ENCODE peak calls at places on chromosomes 4 and X, in seven cellular contexts. R is bronchial epithelial cell; K is mesenchymal stem cell; J is AG20443; Q is fibroblast of lung; U is CD8-positive, alpha-beta memory T cell; H is colonic mucosa. O is an unnamed sample.

GRCh38 chr4:138927065-138927464 is 88.5 kb upstream of the NOCT start:
- DNase-seq in R (no peak), K (no peak), J (no peak), Q (peak), U (no peak), H (no peak), O (no peak)

GRCh38 chr4:4249876-4250275 is 1.9 kb upstream of the TMEM128 start:
- DNase-seq in R (no peak), K (no peak), J (no peak), Q (no peak), U (no peak), H (no peak), O (no peak)

GRCh38 chr4:141957416-141957815 is 321.0 kb downstream of the IL15 start:
- DNase-seq in R (no peak), K (no peak), J (no peak), Q (peak), U (no peak), H (no peak), O (no peak)

GRCh38 chr4:139606600-139607301 is 50.7 kb upstream of the SETD7 start:
- DNase-seq in R (peak), K (peak), J (peak), Q (peak), U (no peak), H (no peak), O (no peak)

GRCh38 chrX:151621422-151621821 is 57.9 kb downstream of the PASD1 start:
- DNase-seq in R (no peak), K (no peak), J (no peak), Q (no peak), U (no peak), H (no peak), O (no peak)

GRCh38 chr4:87985097-87985886 is 9.8 kb downstream of the SPP1 start:
- DNase-seq in R (peak), K (peak), J (peak), Q (peak), U (peak), H (peak), O (peak)

GRCh38 chr4:95838192-95838591 is 1.7 kb upstream of the PDHA2 start:
- DNase-seq in R (no peak), K (no peak), J (no peak), Q (no peak), U (no peak), H (no peak), O (no peak)

GRCh38 chr4:6019316-6020263 is 1.4 kb upstream of the C4orf50 start:
- DNase-seq in R (peak), K (peak), J (peak), Q (peak), U (no peak), H (peak), O (peak)

GRCh38 chr4:10086506-10087120 is 30.0 kb downstream of the WDR1 start:
- DNase-seq in R (no peak), K (no peak), J (no peak), Q (no peak), U (no peak), H (no peak), O (no peak)

GRCh38 chr4:7045961-7046921 is 3.1 kb downstream of the TADA2B start:
- DNase-seq in R (no peak), K (no peak), J (peak), Q (no peak), U (no peak), H (no peak), O (peak)

GRCh38 chr4:9800878-9801277 is 19.4 kb downstream of the DRD5 start:
- DNase-seq in R (no peak), K (no peak), J (no peak), Q (no peak), U (no peak), H (no peak), O (no peak)

GRCh38 chr4:53962516-53963225 is 101.7 kb downstream of the CHIC2 start:
- DNase-seq in R (peak), K (peak), J (peak), Q (peak), U (no peak), H (no peak), O (no peak)

GRCh38 chr4:156192033-156192432 is 238.4 kb upstream of the CTSO start:
- DNase-seq in R (no peak), K (no peak), J (no peak), Q (no peak), U (no peak), H (no peak), O (no peak)

GRCh38 chrX:21295246-21295820 is 78.9 kb upstream of the CNKSR2 start:
- DNase-seq in R (no peak), K (no peak), J (no peak), Q (no peak), U (no peak), H (no peak), O (no peak)

GRCh38 chrX:10922158-10922557 is 189.0 kb upstream of the HCCS start:
- DNase-seq in R (peak), K (peak), J (peak), Q (peak), U (no peak), H (no peak), O (no peak)

GRCh38 chr4:161926033-161926828 is 237.6 kb downstream of the FSTL5 start:
- DNase-seq in R (no peak), K (no peak), J (no peak), Q (peak), U (no peak), H (no peak), O (no peak)

GRCh38 chr4:166594326-166594946 is 639.9 kb downstream of the SPOCK3 start:
- DNase-seq in R (peak), K (peak), J (peak), Q (peak), U (no peak), H (peak), O (no peak)

GRCh38 chr4:32841217-32841616 is 2121.0 kb downstream of the PCDH7 start:
- DNase-seq in R (no peak), K (no peak), J (no peak), Q (no peak), U (no peak), H (no peak), O (no peak)

GRCh38 chrX:12973561-12974216 is 1.2 kb upstream of the TMSB4X start:
- DNase-seq in R (no peak), K (no peak), J (no peak), Q (no peak), U (no peak), H (no peak), O (peak)

GRCh38 chrX:150869450-150869849 is 29.0 kb downstream of the CD99L2 start:
- DNase-seq in R (no peak), K (no peak), J (peak), Q (no peak), U (no peak), H (no peak), O (no peak)

GRCh38 chr4:34323549-34324325 is 1920.6 kb downstream of the ARAP2 start:
- DNase-seq in R (peak), K (peak), J (no peak), Q (no peak), U (no peak), H (no peak), O (no peak)

GRCh38 chr4:40669504-40669903 is 39.8 kb upstream of the RBM47 start:
- DNase-seq in R (no peak), K (no peak), J (no peak), Q (no peak), U (no peak), H (no peak), O (peak)

GRCh38 chr4:98446499-98447375 is 185.6 kb downstream of the RAP1GDS1 start:
- DNase-seq in R (peak), K (peak), J (no peak), Q (peak), U (peak), H (no peak), O (peak)

GRCh38 chr4:2806392-2807355 is 13.8 kb downstream of the SH3BP2 start:
- DNase-seq in R (no peak), K (no peak), J (peak), Q (no peak), U (no peak), H (peak), O (no peak)

GRCh38 chr4:86977621-86978184 is 42.9 kb downstream of the AFF1 start:
- DNase-seq in R (peak), K (peak), J (peak), Q (peak), U (no peak), H (peak), O (peak)

GRCh38 chr4:115361781-115362180 is 248.4 kb upstream of the NDST4 start:
- DNase-seq in R (peak), K (peak), J (no peak), Q (peak), U (no peak), H (no peak), O (no peak)

GRCh38 chrX:152926279-152926678 is 28.4 kb downstream of the ZNF185 start:
- DNase-seq in R (peak), K (peak), J (peak), Q (peak), U (peak), H (peak), O (peak)

GRCh38 chrX:71652405-71652804 is 14.9 kb upstream of the LOC101059915 start:
- DNase-seq in R (peak), K (peak), J (peak), Q (peak), U (peak), H (peak), O (peak)

GRCh38 chr4:11051181-11051580 is 366.6 kb upstream of the CLNK start:
- DNase-seq in R (no peak), K (no peak), J (no peak), Q (no peak), U (no peak), H (no peak), O (no peak)

GRCh38 chrX:1248381-1249061 is 20.1 kb upstream of the CSF2RA start:
- DNase-seq in R (no peak), K (peak), J (no peak), Q (no peak), U (no peak), H (no peak), O (peak)

GRCh38 chrX:53039239-53039638 is 9.3 kb upstream of the GPR173 start:
- DNase-seq in R (no peak), K (no peak), J (no peak), Q (no peak), U (no peak), H (no peak), O (no peak)

GRCh38 chr4:68855771-68856170 is 40.0 kb downstream of the UGT2B10 start:
- DNase-seq in R (no peak), K (no peak), J (no peak), Q (no peak), U (no peak), H (no peak), O (no peak)

GRCh38 chr4:88964450-88964849 is 92.5 kb downstream of the FAM13A start:
- DNase-seq in R (peak), K (peak), J (peak), Q (peak), U (no peak), H (no peak), O (peak)

GRCh38 chrX:2967998-2968909 is 38.1 kb upstream of the ARSH start:
- DNase-seq in R (peak), K (no peak), J (peak), Q (peak), U (no peak), H (peak), O (peak)

GRCh38 chr4:47913858-47914218 is 545 bp downstream of the NFXL1 start:
- DNase-seq in R (peak), K (peak), J (peak), Q (peak), U (peak), H (peak), O (peak)

GRCh38 chr4:144734522-144734921 is 88.6 kb downstream of the HHIP start:
- DNase-seq in R (peak), K (peak), J (peak), Q (peak), U (no peak), H (no peak), O (no peak)

GRCh38 chrX:103607385-103608304 is at the start of gene TCEAL3:
- DNase-seq in R (no peak), K (peak), J (peak), Q (peak), U (peak), H (peak), O (peak)

O was measured in activated CD4-positive, alpha-beta memory T cell treated with anti-CD3 and anti-CD28 coated beads for 36 hours.